ENCODE peak calls at places on chromosomes 12 and 14, in four cellular contexts. One of them, this sample, is unnamed.

GRCh38 chr14:88983755-88984154 is 159.3 kb downstream of the TTC8 start:
- DNase-seq in HepG2: no peak
- DNase-seq in K562: no peak
- DNase-seq in A549: peak; percentile 57
- DNase-seq in this sample: peak; percentile 97

GRCh38 chr14:61503167-61503801 is 181.9 kb downstream of the PRKCH start:
- DNase-seq in HepG2: no peak
- DNase-seq in K562: no peak
- DNase-seq in A549: no peak
- DNase-seq in this sample: peak; percentile 33

GRCh38 chr12:25960176-25960575 is 1.7 kb downstream of the RASSF8 start:
- DNase-seq in HepG2: no peak
- DNase-seq in K562: no peak
- DNase-seq in A549: peak; percentile 12
- DNase-seq in this sample: peak; percentile 28

GRCh38 chr12:998020-998874 is 7.2 kb downstream of the ERC1 start:
- DNase-seq in HepG2: peak; percentile 68
- DNase-seq in K562: no peak
- DNase-seq in A549: no peak
- DNase-seq in this sample: peak; percentile 21

GRCh38 chr14:79924583-79924982 is 286.7 kb downstream of the DIO2 start:
- DNase-seq in HepG2: no peak
- DNase-seq in K562: no peak
- DNase-seq in A549: no peak
- DNase-seq in this sample: no peak

GRCh38 chr12:9909724-9910123 is 22.4 kb downstream of the CLEC2A start:
- DNase-seq in HepG2: no peak
- DNase-seq in K562: no peak
- DNase-seq in A549: no peak
- DNase-seq in this sample: no peak

GRCh38 chr12:57205186-57205585 is 11.4 kb upstream of the NXPH4 start:
- DNase-seq in HepG2: no peak
- DNase-seq in K562: no peak
- DNase-seq in A549: no peak
- DNase-seq in this sample: no peak

GRCh38 chr14:77372304-77372841 is 4.5 kb downstream of the TMED8 start:
- DNase-seq in HepG2: peak; percentile 36
- DNase-seq in K562: no peak
- DNase-seq in A549: no peak
- DNase-seq in this sample: peak; percentile 88

GRCh38 chr12:86134571-86134970 is 121.6 kb downstream of the MGAT4C start:
- DNase-seq in HepG2: no peak
- DNase-seq in K562: no peak
- DNase-seq in A549: no peak
- DNase-seq in this sample: peak; percentile 35

GRCh38 chr14:67359319-67359774 is 257 bp downstream of the ATP6V1D start:
- DNase-seq in HepG2: peak; percentile 3
- DNase-seq in K562: peak; percentile 16
- DNase-seq in A549: peak; percentile 21
- DNase-seq in this sample: peak; percentile 63

GRCh38 chr14:38225946-38226345 is 18.2 kb downstream of the SSTR1 start:
- DNase-seq in HepG2: no peak
- DNase-seq in K562: no peak
- DNase-seq in A549: no peak
- DNase-seq in this sample: no peak

GRCh38 chr12:106084048-106084671 is 54.6 kb downstream of the NUAK1 start:
- DNase-seq in HepG2: peak; percentile 29
- DNase-seq in K562: no peak
- DNase-seq in A549: peak; percentile 57
- DNase-seq in this sample: peak; percentile 88

GRCh38 chr14:103724116-103724515 is 8.5 kb downstream of the ZFYVE21 start:
- DNase-seq in HepG2: no peak
- DNase-seq in K562: no peak
- DNase-seq in A549: no peak
- DNase-seq in this sample: peak; percentile 36

GRCh38 chr12:130026608-130027176 is 122.9 kb upstream of the TMEM132D start:
- DNase-seq in HepG2: peak; percentile 21
- DNase-seq in K562: peak; percentile 41
- DNase-seq in A549: peak; percentile 40
- DNase-seq in this sample: no peak

GRCh38 chr12:99959549-99960170 is 25.1 kb downstream of the ANKS1B start:
- DNase-seq in HepG2: peak; percentile 15
- DNase-seq in K562: no peak
- DNase-seq in A549: peak; percentile 66
- DNase-seq in this sample: no peak

GRCh38 chr12:87953257-87953860 is 75.8 kb downstream of the C12orf50 start:
- DNase-seq in HepG2: peak; percentile 15
- DNase-seq in K562: no peak
- DNase-seq in A549: peak; percentile 28
- DNase-seq in this sample: peak; percentile 71

GRCh38 chr12:64660237-64661018 is 50.1 kb downstream of the RASSF3 start:
- DNase-seq in HepG2: no peak
- DNase-seq in K562: no peak
- DNase-seq in A549: no peak
- DNase-seq in this sample: no peak

GRCh38 chr14:21101802-21102413 is 1.0 kb downstream of the TMEM253 start:
- DNase-seq in HepG2: no peak
- DNase-seq in K562: no peak
- DNase-seq in A549: no peak
- DNase-seq in this sample: no peak

GRCh38 chr12:80684077-80684495 is 23.3 kb upstream of the MYF6 start:
- DNase-seq in HepG2: no peak
- DNase-seq in K562: no peak
- DNase-seq in A549: no peak
- DNase-seq in this sample: no peak

GRCh38 chr12:114982760-114983159 is 298.8 kb upstream of the TBX3 start:
- DNase-seq in HepG2: no peak
- DNase-seq in K562: peak; percentile 33
- DNase-seq in A549: no peak
- DNase-seq in this sample: no peak

DNA sequence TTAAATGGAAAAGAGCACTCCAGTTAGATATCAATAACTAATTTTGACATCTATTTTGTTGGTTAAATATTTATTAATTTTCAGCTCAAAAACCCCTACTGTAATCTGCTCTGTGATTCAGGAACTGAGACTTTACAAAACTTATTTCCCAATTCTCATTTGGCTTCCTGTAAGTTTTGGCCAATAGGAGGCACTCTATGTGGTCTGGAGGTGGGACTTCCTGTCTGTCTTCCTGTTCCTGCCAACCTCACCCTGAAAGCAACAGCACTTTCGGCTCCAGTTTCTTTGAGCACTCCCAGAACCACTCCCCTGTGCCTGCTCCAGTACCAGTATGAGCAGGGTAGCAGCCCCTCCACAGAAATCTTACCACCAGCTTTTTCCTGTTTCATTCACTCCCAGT is 1027.0 kb downstream of the VRK1 start:
- DNase-seq in HepG2: no peak
- DNase-seq in K562: no peak
- DNase-seq in A549: no peak
- DNase-seq in this sample: no peak
- TF ChIP-seq MAFK in HepG2: no peak
- TF ChIP-seq MAFK in K562: no peak
- TF ChIP-seq MAFK in A549: no peak
- TF ChIP-seq MAFK in this sample: no peak

GRCh38 chr12:124293286-124294003 is 1.4 kb upstream of the RFLNA start:
- DNase-seq in HepG2: no peak
- DNase-seq in K562: peak; percentile 29
- DNase-seq in A549: no peak
- DNase-seq in this sample: no peak

GRCh38 chr12:124286946-124287345 is 7.9 kb upstream of the RFLNA start:
- DNase-seq in HepG2: no peak
- DNase-seq in K562: no peak
- DNase-seq in A549: no peak
- DNase-seq in this sample: no peak

GRCh38 chr12:124292385-124292784 is 2.5 kb upstream of the RFLNA start:
- DNase-seq in HepG2: no peak
- DNase-seq in K562: no peak
- DNase-seq in A549: no peak
- DNase-seq in this sample: no peak

GRCh38 chr12:124286414-124286813 is 8.5 kb upstream of the RFLNA start:
- DNase-seq in HepG2: no peak
- DNase-seq in K562: no peak
- DNase-seq in A549: no peak
- DNase-seq in this sample: no peak

DNA sequence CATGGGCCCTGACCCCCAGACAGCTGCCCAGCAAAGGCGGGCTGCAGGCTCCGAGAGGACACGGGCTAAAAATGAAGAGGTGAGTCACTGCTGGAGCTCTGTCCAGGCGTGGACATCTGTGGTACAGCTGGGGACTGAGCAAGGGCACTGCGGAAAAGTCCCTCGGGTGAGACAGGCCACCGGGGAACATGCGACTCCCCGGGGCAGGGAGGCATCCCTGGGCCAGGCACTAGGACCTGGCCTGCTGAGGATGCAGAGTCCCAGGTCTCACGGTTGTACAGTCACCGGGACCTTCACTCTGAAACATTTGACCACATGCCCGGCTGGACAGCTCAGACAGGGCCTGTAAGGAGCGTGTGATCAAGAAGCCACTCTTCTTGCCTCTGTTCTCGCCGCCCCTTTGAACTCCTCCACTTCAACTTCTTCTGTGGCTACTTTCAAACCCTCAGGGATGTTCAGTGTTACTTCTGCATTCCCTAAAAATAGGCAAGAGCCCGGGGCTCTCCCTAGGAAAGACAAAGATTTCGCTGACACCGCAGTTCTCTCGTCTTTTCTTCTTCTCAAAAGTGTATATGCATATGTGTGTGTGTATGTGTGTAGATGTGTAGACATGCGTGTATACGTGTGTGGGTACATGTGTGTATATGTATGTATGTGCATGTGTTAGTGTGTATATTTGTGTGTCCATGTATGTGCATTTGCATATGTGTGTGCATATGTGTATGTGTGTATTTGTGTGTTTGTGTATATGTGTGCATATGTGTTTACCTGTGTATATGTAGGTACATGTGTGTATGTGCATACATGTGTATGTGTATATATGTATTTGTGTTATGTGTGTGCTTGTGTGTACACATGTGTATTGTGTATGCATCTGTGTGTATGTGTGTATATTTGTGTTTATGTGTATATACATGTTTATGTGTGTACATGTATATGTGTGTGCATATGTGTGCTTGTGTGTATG is 5.0 kb upstream of the RFLNA start:
- DNase-seq in HepG2: no peak
- DNase-seq in K562: no peak
- DNase-seq in A549: no peak
- DNase-seq in this sample: peak; percentile 43
- TF ChIP-seq USF2 in HepG2: no peak
- TF ChIP-seq USF2 in K562: no peak
- TF ChIP-seq USF2 in A549: no peak
- TF ChIP-seq USF2 in this sample: no peak

DNA sequence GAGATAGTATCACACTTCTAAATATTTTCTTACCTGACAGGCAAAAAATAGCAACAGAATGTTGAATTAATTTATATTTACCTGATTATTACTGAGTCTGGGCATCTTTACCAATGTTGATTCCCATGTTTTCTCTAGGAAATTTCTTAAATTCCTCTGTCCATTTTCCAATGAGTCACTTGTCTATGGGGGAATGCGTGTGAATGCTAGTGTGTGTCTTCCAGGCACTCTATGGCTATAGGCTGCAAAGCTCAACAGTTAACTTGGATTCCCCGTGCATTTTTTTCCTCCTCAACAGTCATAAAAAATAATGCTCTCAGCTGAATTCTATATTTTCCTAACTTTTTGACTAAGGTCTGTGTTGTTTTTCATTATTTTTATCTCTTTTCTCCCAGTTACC is 1385.8 kb upstream of the FLRT2 start:
- DNase-seq in HepG2: no peak
- DNase-seq in K562: no peak
- DNase-seq in A549: no peak
- DNase-seq in this sample: peak; percentile 28
- TF ChIP-seq SMC3 in HepG2: no peak
- TF ChIP-seq SMC3 in K562: no peak
- TF ChIP-seq SMC3 in A549: no peak
- TF ChIP-seq SMC3 in this sample: no peak

GRCh38 chr12:92739099-92739498 is 36.3 kb downstream of the PLEKHG7 start:
- DNase-seq in HepG2: no peak
- DNase-seq in K562: no peak
- DNase-seq in A549: no peak
- DNase-seq in this sample: peak; percentile 12
- TF ChIP-seq MAFK in HepG2: no peak
- TF ChIP-seq MAFK in K562: no peak
- TF ChIP-seq MAFK in A549: no peak
- TF ChIP-seq MAFK in this sample: no peak

GRCh38 chr12:52878507-52879393 is 26.1 kb downstream of the KRT8 start:
- DNase-seq in HepG2: no peak
- DNase-seq in K562: no peak
- DNase-seq in A549: no peak
- DNase-seq in this sample: no peak

GRCh38 chr12:52890417-52890816 is 14.5 kb downstream of the KRT8 start:
- DNase-seq in HepG2: no peak
- DNase-seq in K562: no peak
- DNase-seq in A549: no peak
- DNase-seq in this sample: no peak

GRCh38 chr12:52879394-52880351 is 25.2 kb downstream of the KRT8 start:
- DNase-seq in HepG2: peak; percentile 83
- DNase-seq in K562: peak; percentile 83
- DNase-seq in A549: peak; percentile 82
- DNase-seq in this sample: peak; percentile 86

DNA sequence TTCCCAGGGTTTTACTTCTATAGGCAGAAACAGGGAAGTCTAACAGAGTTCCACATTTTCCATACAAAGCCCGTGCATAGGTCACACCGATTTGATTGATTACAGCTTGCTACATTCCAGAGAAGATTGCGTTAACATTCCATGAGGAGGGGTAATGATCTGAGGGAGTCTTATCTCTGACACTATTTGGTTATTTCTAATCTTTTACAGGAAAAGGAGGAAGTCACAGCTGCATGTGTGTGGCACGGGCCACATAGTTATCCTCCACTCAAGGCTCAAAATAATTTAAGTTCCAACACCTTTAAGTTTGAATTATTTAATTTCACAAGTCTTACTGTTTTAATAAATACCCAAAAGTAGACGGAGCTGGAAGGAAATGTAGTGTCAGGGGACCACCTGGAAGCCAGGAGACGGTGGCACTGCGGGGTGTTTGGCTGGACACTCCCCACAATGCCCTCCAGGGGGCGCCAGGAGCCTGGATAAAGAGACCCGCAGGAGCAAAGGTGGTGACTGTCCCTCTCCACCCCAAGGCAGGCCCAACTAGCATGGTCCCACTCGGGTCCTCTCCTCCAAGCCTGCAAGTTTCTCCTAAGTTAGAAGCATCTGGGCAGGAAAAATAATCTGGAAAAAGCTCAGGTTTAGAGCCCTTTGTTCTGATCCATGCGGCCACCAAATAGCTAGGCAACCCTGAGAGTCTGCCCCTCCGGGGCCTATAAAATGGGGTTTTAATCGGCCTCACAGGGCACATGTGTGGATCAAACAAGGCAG is 20.2 kb downstream of the KRT8 start:
- DNase-seq in HepG2: peak; percentile 97
- DNase-seq in K562: peak; percentile 87
- DNase-seq in A549: peak; percentile 82
- DNase-seq in this sample: peak; percentile 36
- TF ChIP-seq USF2 in HepG2: no peak
- TF ChIP-seq USF2 in K562: no peak
- TF ChIP-seq USF2 in A549: no peak
- TF ChIP-seq USF2 in this sample: no peak

GRCh38 chr12:45502481-45502880 is 227.0 kb upstream of the ARID2 start:
- DNase-seq in HepG2: no peak
- DNase-seq in K562: no peak
- DNase-seq in A549: no peak
- DNase-seq in this sample: no peak
- TF ChIP-seq SMC3 in HepG2: no peak
- TF ChIP-seq SMC3 in K562: no peak
- TF ChIP-seq SMC3 in A549: no peak
- TF ChIP-seq SMC3 in this sample: no peak